ENCODE peak calls at places on chromosomes 7 and 10, in four cellular contexts. I, B, O and A are unnamed samples.

GRCh38 chr10:8193546-8193945 is 139.1 kb downstream of the GATA3 start:
- DNase-seq in I (no peak), B (no peak), O (no peak), A (no peak)

GRCh38 chr7:50962962-50963374 is 180.3 kb upstream of the GRB10 start:
- DNase-seq in I (no peak), B (peak; percentile 84), O (no peak), A (no peak)

GRCh38 chr7:120797026-120797645 is 60.8 kb downstream of the TSPAN12 start:
- DNase-seq in B (no peak), O (no peak), I (no peak), A (no peak)

GRCh38 chr10:78541528-78542470 is 508.1 kb downstream of the RPS24 start:
- DNase-seq in O (no peak), I (no peak), B (no peak), A (no peak)

GRCh38 chr7:17402628-17403278 is 104.3 kb downstream of the AHR start:
- DNase-seq in I (no peak), B (peak; percentile 35), O (no peak), A (no peak)

GRCh38 chr10:131178956-131179355 is 132.6 kb downstream of the TCERG1L start:
- DNase-seq in I (no peak), B (no peak), O (no peak), A (no peak)

GRCh38 chr7:112571852-112572607 is 91.2 kb downstream of the LSMEM1 start:
- DNase-seq in I (no peak), O (no peak), B (no peak), A (no peak)

GRCh38 chr7:48074231-48074654 is 14.8 kb upstream of the UPP1 start:
- DNase-seq in I (no peak), O (no peak), B (no peak), A (no peak)

GRCh38 chr7:106217089-106217542 is 67.7 kb downstream of the NAMPT start:
- DNase-seq in O (no peak), I (no peak), B (peak; percentile 75), A (no peak)

GRCh38 chr7:134737561-134738353 is 41.7 kb upstream of the CALD1 start:
- DNase-seq in O (no peak), B (peak; percentile 92), I (no peak), A (no peak)

GRCh38 chr7:99314504-99314903 is 11.2 kb upstream of the ARPC1A start:
- DNase-seq in B (no peak), I (no peak), O (no peak), A (no peak)

GRCh38 chr10:97400665-97401454 is at the start of gene RRP12:
- DNase-seq in B (peak; percentile 99), O (peak; percentile 79), I (peak; percentile 77), A (peak; percentile 94)